ENCODE peak calls at places on chromosome 17, in eight cellular contexts. E, F, H, N, L, J, G and R are unnamed samples.

GRCh38 chr17:21283482-21284318 is 811 bp upstream of the MAP2K3 start:
- DNase-seq in L (no peak), J (no peak), G (peak), F (no peak), H (no peak), E (peak), N (peak), R (no peak)

GRCh38 chr17:31404028-31404949 is 12.8 kb downstream of the RAB11FIP4 start:
- DNase-seq in J (no peak), N (no peak), L (no peak), E (peak), H (no peak), G (no peak), F (no peak), R (no peak)

GRCh38 chr17:81518113-81518784 is 5.7 kb upstream of the ACTG1 start:
- DNase-seq in G (no peak), L (no peak), H (no peak), J (no peak), E (peak), F (no peak), N (peak), R (no peak)

GRCh38 chr17:57879437-57880085 is 29.7 kb upstream of the MRPS23 start:
- DNase-seq in H (no peak), J (no peak), G (no peak), F (no peak), L (no peak), N (peak), E (peak), R (no peak)

GRCh38 chr17:56786989-56787482 is 46.7 kb downstream of the C17orf67 start:
- DNase-seq in H (peak), J (peak), N (no peak), F (peak), E (peak), G (no peak), L (peak), R (no peak)

GRCh38 chr17:43846221-43846712 is 709 bp upstream of the CD300LG start:
- DNase-seq in F (no peak), H (peak), L (peak), E (peak), G (peak), J (no peak), N (peak), R (peak)

GRCh38 chr17:50022463-50023130 is 27.6 kb upstream of the DLX3 start:
- DNase-seq in J (no peak), F (no peak), L (no peak), E (no peak), G (no peak), H (no peak), N (no peak), R (no peak)

GRCh38 chr17:57983446-57983845 is 4.6 kb downstream of the VEZF1 start:
- DNase-seq in L (no peak), F (no peak), H (no peak), E (no peak), N (no peak), J (no peak), G (no peak), R (no peak)

GRCh38 chr17:78369791-78370381 is 8.6 kb upstream of the PGS1 start:
- DNase-seq in F (no peak), L (no peak), G (no peak), J (no peak), E (no peak), H (no peak), N (no peak), R (no peak)

GRCh38 chr17:78925234-78925633 is at the start of gene TIMP2:
- DNase-seq in J (peak), H (peak), N (peak), L (peak), G (peak), F (peak), E (peak), R (peak)

GRCh38 chr17:14311979-14312378 is 11.1 kb downstream of the HS3ST3B1 start:
- DNase-seq in H (no peak), N (no peak), F (no peak), L (no peak), J (no peak), E (no peak), G (no peak), R (no peak)

GRCh38 chr17:496761-497586 is 144.4 kb upstream of the RPH3AL start:
- DNase-seq in H (no peak), N (no peak), L (no peak), J (no peak), F (no peak), G (no peak), E (no peak), R (no peak)

GRCh38 chr17:49513616-49514373 is 18.7 kb downstream of the NGFR start:
- DNase-seq in H (no peak), F (no peak), N (no peak), J (no peak), L (no peak), G (peak), E (no peak), R (no peak)

GRCh38 chr17:292016-292415 is 60.6 kb downstream of the RPH3AL start:
- DNase-seq in L (no peak), H (no peak), N (no peak), J (no peak), E (no peak), F (no peak), G (peak), R (no peak)

GRCh38 chr17:38544839-38545209 is 60.9 kb downstream of the SRCIN1 start:
- DNase-seq in E (no peak), J (no peak), H (no peak), L (no peak), F (no peak), G (no peak), N (no peak), R (no peak)

GRCh38 chr17:32484041-32484461 is 2.7 kb upstream of the CDK5R1 start:
- DNase-seq in L (no peak), E (no peak), J (no peak), G (no peak), N (no peak), F (no peak), H (no peak), R (peak)

GRCh38 chr17:77887464-77888241 is 70.8 kb upstream of the TNRC6C start:
- DNase-seq in L (peak), J (peak), N (peak), E (no peak), F (no peak), G (peak), H (no peak), R (peak)

GRCh38 chr17:80925668-80926067 is 66.0 kb upstream of the CHMP6 start:
- DNase-seq in J (no peak), N (no peak), L (no peak), H (no peak), E (no peak), G (no peak), F (no peak), R (no peak)

GRCh38 chr17:40069751-40070643 is 7.2 kb downstream of the THRA start:
- DNase-seq in G (no peak), J (no peak), E (peak), F (no peak), L (peak), N (no peak), H (no peak), R (peak)

GRCh38 chr17:77736207-77736600 is 222.3 kb upstream of the TNRC6C start:
- DNase-seq in E (no peak), H (no peak), G (no peak), J (no peak), L (no peak), N (peak), F (no peak), R (no peak)